ENCODE peak calls at places on chromosomes 3 and 15, in nine cellular contexts. One of them, this sample, is unnamed. For H3K4me1, the result is how much of the 10 kb centered on the place peaks cover.

GRCh38 chr3:152203677-152204076 is 65.1 kb upstream of the MBNL1 start:
- DNase-seq in OCI-LY7: no peak
- DNase-seq in GM23248: peak
- DNase-seq in SJSA1: no peak
- DNase-seq in heart left ventricle: no peak
- DNase-seq in endothelial cell of umbilical vein: no peak
- DNase-seq in GM23338: no peak
- DNase-seq in neural progenitor cell: no peak
- DNase-seq in neuronal stem cell: no peak
- DNase-seq in this sample: no peak

GRCh38 chr3:193620650-193621049 is 27.6 kb downstream of the OPA1 start:
- DNase-seq in OCI-LY7: no peak
- DNase-seq in GM23248: peak
- DNase-seq in SJSA1: no peak
- DNase-seq in heart left ventricle: no peak
- DNase-seq in endothelial cell of umbilical vein: peak
- DNase-seq in GM23338: no peak
- DNase-seq in neural progenitor cell: no peak
- DNase-seq in neuronal stem cell: no peak
- DNase-seq in this sample: no peak

GRCh38 chr15:88072598-88073385 is 183.7 kb downstream of the NTRK3 start:
- DNase-seq in OCI-LY7: no peak
- DNase-seq in GM23248: no peak
- DNase-seq in SJSA1: no peak
- DNase-seq in heart left ventricle: no peak
- DNase-seq in endothelial cell of umbilical vein: no peak
- DNase-seq in GM23338: peak
- DNase-seq in neural progenitor cell: no peak
- DNase-seq in neuronal stem cell: no peak
- DNase-seq in this sample: no peak

GRCh38 chr15:91521996-91522395 is 331.5 kb upstream of the SLCO3A1 start:
- DNase-seq in OCI-LY7: no peak
- DNase-seq in GM23248: peak
- DNase-seq in SJSA1: no peak
- DNase-seq in heart left ventricle: no peak
- DNase-seq in endothelial cell of umbilical vein: no peak
- DNase-seq in GM23338: no peak
- DNase-seq in neural progenitor cell: no peak
- DNase-seq in neuronal stem cell: no peak
- DNase-seq in this sample: no peak

GRCh38 chr3:152471814-152472605 is 203.3 kb downstream of the MBNL1 start:
- DNase-seq in OCI-LY7: peak
- DNase-seq in GM23248: peak
- DNase-seq in SJSA1: peak
- DNase-seq in heart left ventricle: peak
- DNase-seq in endothelial cell of umbilical vein: peak
- DNase-seq in GM23338: peak
- DNase-seq in neural progenitor cell: peak
- DNase-seq in neuronal stem cell: peak
- DNase-seq in this sample: peak

GRCh38 chr3:31377045-31377642 is 155.6 kb upstream of the STT3B start:
- DNase-seq in OCI-LY7: no peak
- DNase-seq in GM23248: peak
- DNase-seq in SJSA1: no peak
- DNase-seq in heart left ventricle: no peak
- DNase-seq in endothelial cell of umbilical vein: peak
- DNase-seq in GM23338: no peak
- DNase-seq in neural progenitor cell: no peak
- DNase-seq in neuronal stem cell: no peak
- DNase-seq in this sample: peak

GRCh38 chr3:81249540-81250029 is 511.9 kb downstream of the GBE1 start:
- DNase-seq in OCI-LY7: no peak
- DNase-seq in GM23248: peak
- DNase-seq in SJSA1: no peak
- DNase-seq in heart left ventricle: no peak
- DNase-seq in endothelial cell of umbilical vein: peak
- DNase-seq in GM23338: peak
- DNase-seq in neural progenitor cell: no peak
- DNase-seq in neuronal stem cell: no peak
- DNase-seq in this sample: no peak

GRCh38 chr3:177944228-177944661 is 592.0 kb upstream of the KCNMB2 start:
- DNase-seq in OCI-LY7: peak
- DNase-seq in GM23248: no peak
- DNase-seq in SJSA1: no peak
- DNase-seq in heart left ventricle: no peak
- DNase-seq in endothelial cell of umbilical vein: peak
- DNase-seq in GM23338: no peak
- DNase-seq in neural progenitor cell: no peak
- DNase-seq in neuronal stem cell: no peak
- DNase-seq in this sample: no peak

GRCh38 chr3:174101244-174101643 is 703.7 kb downstream of the NLGN1 start:
- DNase-seq in OCI-LY7: no peak
- DNase-seq in GM23248: no peak
- DNase-seq in SJSA1: no peak
- DNase-seq in heart left ventricle: no peak
- DNase-seq in endothelial cell of umbilical vein: no peak
- DNase-seq in GM23338: no peak
- DNase-seq in neural progenitor cell: no peak
- DNase-seq in neuronal stem cell: no peak
- DNase-seq in this sample: no peak

GRCh38 chr3:44993471-44994205 is 17.6 kb downstream of the EXOSC7 start:
- DNase-seq in OCI-LY7: no peak
- DNase-seq in GM23248: peak
- DNase-seq in SJSA1: peak
- DNase-seq in heart left ventricle: no peak
- DNase-seq in endothelial cell of umbilical vein: no peak
- DNase-seq in GM23338: no peak
- DNase-seq in neural progenitor cell: no peak
- DNase-seq in neuronal stem cell: no peak
- DNase-seq in this sample: no peak

GRCh38 chr3:126451511-126451910 is 24.2 kb downstream of the ZXDC start:
- DNase-seq in OCI-LY7: no peak
- DNase-seq in GM23248: no peak
- DNase-seq in SJSA1: no peak
- DNase-seq in heart left ventricle: peak
- DNase-seq in endothelial cell of umbilical vein: no peak
- DNase-seq in GM23338: no peak
- DNase-seq in neural progenitor cell: no peak
- DNase-seq in neuronal stem cell: no peak
- DNase-seq in this sample: no peak

GRCh38 chr3:122969585-122970453 is 57.7 kb downstream of the SEMA5B start:
- DNase-seq in OCI-LY7: no peak
- DNase-seq in GM23248: peak
- DNase-seq in SJSA1: no peak
- DNase-seq in heart left ventricle: peak
- DNase-seq in endothelial cell of umbilical vein: no peak
- DNase-seq in GM23338: no peak
- DNase-seq in neural progenitor cell: no peak
- DNase-seq in neuronal stem cell: no peak
- DNase-seq in this sample: no peak

GRCh38 chr3:115071611-115072010 is 75.5 kb downstream of the ZBTB20 start:
- DNase-seq in OCI-LY7: no peak
- DNase-seq in GM23248: peak
- DNase-seq in SJSA1: peak
- DNase-seq in heart left ventricle: peak
- DNase-seq in endothelial cell of umbilical vein: peak
- DNase-seq in GM23338: no peak
- DNase-seq in neural progenitor cell: peak
- DNase-seq in neuronal stem cell: no peak
- DNase-seq in this sample: no peak

GRCh38 chr3:58164916-58165821 is 45.6 kb downstream of the DNASE1L3 start:
- DNase-seq in OCI-LY7: no peak
- DNase-seq in GM23248: no peak
- DNase-seq in SJSA1: peak
- DNase-seq in heart left ventricle: no peak
- DNase-seq in endothelial cell of umbilical vein: no peak
- DNase-seq in GM23338: peak
- DNase-seq in neural progenitor cell: peak
- DNase-seq in neuronal stem cell: peak
- DNase-seq in this sample: no peak

GRCh38 chr3:58169371-58169770 is 41.4 kb downstream of the DNASE1L3 start:
- DNase-seq in OCI-LY7: no peak
- DNase-seq in GM23248: no peak
- DNase-seq in SJSA1: no peak
- DNase-seq in heart left ventricle: no peak
- DNase-seq in endothelial cell of umbilical vein: no peak
- DNase-seq in GM23338: no peak
- DNase-seq in neural progenitor cell: no peak
- DNase-seq in neuronal stem cell: no peak
- DNase-seq in this sample: no peak

GRCh38 chr3:58170376-58170775 is 40.4 kb downstream of the DNASE1L3 start:
- DNase-seq in OCI-LY7: no peak
- DNase-seq in GM23248: no peak
- DNase-seq in SJSA1: no peak
- DNase-seq in heart left ventricle: no peak
- DNase-seq in endothelial cell of umbilical vein: no peak
- DNase-seq in GM23338: no peak
- DNase-seq in neural progenitor cell: no peak
- DNase-seq in neuronal stem cell: no peak
- DNase-seq in this sample: no peak

GRCh38 chr3:58168498-58168897 is 42.3 kb downstream of the DNASE1L3 start:
- DNase-seq in OCI-LY7: no peak
- DNase-seq in GM23248: no peak
- DNase-seq in SJSA1: no peak
- DNase-seq in heart left ventricle: no peak
- DNase-seq in endothelial cell of umbilical vein: no peak
- DNase-seq in GM23338: no peak
- DNase-seq in neural progenitor cell: no peak
- DNase-seq in neuronal stem cell: no peak
- DNase-seq in this sample: no peak

DNA sequence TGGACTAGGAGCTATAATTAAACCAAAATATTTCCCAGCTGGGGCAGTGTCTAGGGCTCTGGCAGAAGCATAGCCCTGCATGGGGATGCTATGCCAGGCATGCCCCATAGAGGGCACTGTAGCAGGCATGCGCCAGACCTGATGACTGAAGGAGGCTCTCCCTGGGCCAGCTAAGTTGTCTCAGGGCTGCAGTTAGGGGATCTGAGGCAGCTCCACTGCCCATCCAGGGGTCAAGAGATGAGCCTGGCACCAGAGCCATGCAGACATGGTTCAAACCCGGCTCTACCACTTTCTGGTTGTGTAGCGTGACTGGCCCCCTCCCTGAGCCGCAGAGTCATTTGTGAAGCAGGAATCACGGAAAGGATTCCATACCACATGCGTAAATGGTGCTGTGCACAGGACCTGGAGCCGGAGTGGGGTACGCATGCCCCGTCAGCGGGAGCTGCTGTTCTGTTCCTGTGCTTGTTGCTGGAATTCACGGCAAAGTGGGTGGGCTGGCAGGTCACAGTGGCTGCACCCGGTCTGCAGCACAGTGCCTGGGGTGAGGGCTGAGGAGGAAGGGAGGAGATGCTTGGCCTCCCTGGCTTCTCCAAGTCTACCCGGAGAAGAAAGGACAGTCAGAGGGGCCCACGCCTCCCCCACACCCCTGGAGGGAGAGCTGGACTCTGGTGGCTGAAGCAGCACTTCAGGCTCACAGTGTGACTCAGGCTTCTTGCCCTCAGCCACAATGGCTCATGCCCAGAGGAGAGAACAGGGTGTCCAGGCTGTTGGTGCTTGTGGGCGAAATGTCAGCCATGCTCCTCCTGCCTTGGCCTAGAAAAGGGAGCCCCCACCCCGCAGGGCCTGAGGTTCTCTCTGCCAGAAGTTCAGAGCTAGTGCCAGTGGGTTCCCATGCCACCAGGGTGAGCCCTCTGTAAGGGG is 43.1 kb downstream of the DNASE1L3 start:
- DNase-seq in OCI-LY7: peak
- DNase-seq in GM23248: peak
- DNase-seq in SJSA1: peak
- DNase-seq in heart left ventricle: peak
- DNase-seq in endothelial cell of umbilical vein: peak
- DNase-seq in GM23338: peak
- DNase-seq in neural progenitor cell: peak
- DNase-seq in neuronal stem cell: no peak
- DNase-seq in this sample: peak
- H3K4me1 ChIP-seq in OCI-LY7: under half
- H3K4me1 ChIP-seq in GM23248: under half
- H3K4me1 ChIP-seq in SJSA1: half or more
- H3K4me1 ChIP-seq in heart left ventricle: under half
- H3K4me1 ChIP-seq in endothelial cell of umbilical vein: under half
- H3K4me1 ChIP-seq in GM23338: under half
- H3K4me1 ChIP-seq in neural progenitor cell: under half
- H3K4me1 ChIP-seq in neuronal stem cell: under half
- H3K4me1 ChIP-seq in this sample: under half

DNA sequence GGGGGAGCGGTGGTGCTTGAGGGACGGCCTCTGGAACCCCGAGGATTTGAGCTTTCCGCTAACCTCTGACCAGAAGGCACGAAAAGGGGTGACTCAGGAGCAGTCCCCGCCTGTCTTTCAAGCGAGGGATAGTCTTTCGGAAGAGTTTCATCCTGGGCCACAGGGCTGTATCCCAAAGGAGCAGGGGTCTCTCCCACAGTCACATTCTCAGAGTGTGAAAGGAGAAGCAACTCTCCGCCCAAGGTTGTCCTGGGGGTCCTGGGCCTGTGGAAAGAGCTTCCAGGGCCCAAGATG is 1.4 kb upstream of the DUSP7 start:
- DNase-seq in OCI-LY7: no peak
- DNase-seq in GM23248: peak
- DNase-seq in SJSA1: no peak
- DNase-seq in heart left ventricle: no peak
- DNase-seq in endothelial cell of umbilical vein: no peak
- DNase-seq in GM23338: no peak
- DNase-seq in neural progenitor cell: no peak
- DNase-seq in neuronal stem cell: no peak
- DNase-seq in this sample: no peak
- H3K4me3 ChIP-seq in OCI-LY7: peak
- H3K4me3 ChIP-seq in GM23248: peak
- H3K4me3 ChIP-seq in SJSA1: peak
- H3K4me3 ChIP-seq in heart left ventricle: no peak
- H3K4me3 ChIP-seq in endothelial cell of umbilical vein: peak
- H3K4me3 ChIP-seq in GM23338: peak
- H3K4me3 ChIP-seq in neural progenitor cell: peak
- H3K4me3 ChIP-seq in neuronal stem cell: peak
- H3K4me3 ChIP-seq in this sample: peak

GRCh38 chr15:68621535-68621934 is 42.7 kb downstream of the CORO2B start:
- DNase-seq in OCI-LY7: no peak
- DNase-seq in GM23248: no peak
- DNase-seq in SJSA1: no peak
- DNase-seq in heart left ventricle: no peak
- DNase-seq in endothelial cell of umbilical vein: no peak
- DNase-seq in GM23338: no peak
- DNase-seq in neural progenitor cell: no peak
- DNase-seq in neuronal stem cell: no peak
- DNase-seq in this sample: no peak
- H3K4me1 ChIP-seq in OCI-LY7: half or more
- H3K4me1 ChIP-seq in GM23248: under half
- H3K4me1 ChIP-seq in SJSA1: under half
- H3K4me1 ChIP-seq in heart left ventricle: under half
- H3K4me1 ChIP-seq in endothelial cell of umbilical vein: under half
- H3K4me1 ChIP-seq in GM23338: under half
- H3K4me1 ChIP-seq in neural progenitor cell: under half
- H3K4me1 ChIP-seq in neuronal stem cell: under half
- H3K4me1 ChIP-seq in this sample: under half

DNA sequence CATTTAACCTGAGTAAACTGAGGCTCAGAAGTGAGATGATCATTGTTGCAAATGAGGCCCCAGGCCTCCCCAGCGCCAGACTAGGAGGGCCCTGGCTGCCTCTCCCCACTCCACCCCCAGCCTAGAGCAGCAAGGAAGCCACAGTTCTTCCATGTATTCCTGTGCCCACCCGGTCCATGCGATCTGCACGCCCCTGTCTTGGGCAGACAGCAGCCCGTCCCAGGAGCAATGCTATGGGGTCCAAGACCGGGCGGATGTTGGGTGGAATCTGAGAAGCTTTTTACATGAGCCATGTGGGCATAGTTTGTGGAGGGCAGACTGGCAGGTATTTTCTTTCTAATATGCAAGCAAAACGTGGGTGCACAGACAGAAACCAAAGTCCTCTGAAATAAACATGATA is 15.1 kb downstream of the SH2D7 start:
- DNase-seq in OCI-LY7: no peak
- DNase-seq in GM23248: no peak
- DNase-seq in SJSA1: no peak
- DNase-seq in heart left ventricle: no peak
- DNase-seq in endothelial cell of umbilical vein: no peak
- DNase-seq in GM23338: no peak
- DNase-seq in neural progenitor cell: no peak
- DNase-seq in neuronal stem cell: no peak
- DNase-seq in this sample: no peak
- H3K4me3 ChIP-seq in OCI-LY7: no peak
- H3K4me3 ChIP-seq in GM23248: no peak
- H3K4me3 ChIP-seq in SJSA1: no peak
- H3K4me3 ChIP-seq in heart left ventricle: no peak
- H3K4me3 ChIP-seq in endothelial cell of umbilical vein: no peak
- H3K4me3 ChIP-seq in GM23338: no peak
- H3K4me3 ChIP-seq in neural progenitor cell: no peak
- H3K4me3 ChIP-seq in neuronal stem cell: no peak
- H3K4me3 ChIP-seq in this sample: no peak

This sample was measured in effector memory CD4-positive, alpha-beta T cell.